ENCODE peak calls at places on chromosome 7, in seven cellular contexts. F is CD14-positive monocyte, O is lower lobe of right lung, V is HL-60, B is WERI-Rb-1, R is right atrium auricular region, C is fibroblast of mammary gland. P is an unnamed sample.

GRCh38 chr7:148095066-148095465 is 495.5 kb upstream of the C7orf33 start:
- DNase-seq in F (no peak), O (no peak), V (no peak), B (no peak), R (no peak), C (no peak), P (no peak)

GRCh38 chr7:5598769-5599371 is 175.2 kb upstream of the TNRC18 start:
- DNase-seq in F (no peak), O (no peak), V (no peak), B (peak), R (no peak), C (peak), P (no peak)

GRCh38 chr7:116351966-116352365 is 141.6 kb downstream of the TES start:
- DNase-seq in F (no peak), O (no peak), V (no peak), B (no peak), R (no peak), C (no peak), P (no peak)

GRCh38 chr7:95917622-95918021 is 145.3 kb downstream of the DYNC1I1 start:
- DNase-seq in F (no peak), O (no peak), V (no peak), B (no peak), R (no peak), C (no peak), P (no peak)

GRCh38 chr7:1124816-1125602 is 35.0 kb downstream of the ZFAND2A start:
- DNase-seq in F (no peak), O (peak), V (no peak), B (no peak), R (no peak), C (peak), P (peak)

GRCh38 chr7:6238309-6238925 is 34.0 kb downstream of the CYTH3 start:
- DNase-seq in F (no peak), O (no peak), V (no peak), B (no peak), R (no peak), C (no peak), P (no peak)

GRCh38 chr7:149772821-149773425 is 465 bp downstream of the ZNF467 start:
- DNase-seq in F (no peak), O (peak), V (no peak), B (peak), R (no peak), C (no peak), P (no peak)

GRCh38 chr7:116671681-116672595 is at the start of gene MET:
- DNase-seq in F (peak), O (peak), V (no peak), B (peak), R (peak), C (peak), P (peak)

GRCh38 chr7:74121401-74122249 is 38.0 kb downstream of the LIMK1 start:
- DNase-seq in F (no peak), O (no peak), V (no peak), B (no peak), R (no peak), C (no peak), P (no peak)

GRCh38 chr7:2120251-2120660 is 112.5 kb downstream of the MAD1L1 start:
- DNase-seq in F (no peak), O (no peak), V (no peak), B (no peak), R (no peak), C (no peak), P (no peak)

GRCh38 chr7:102892631-102893278 is 20.0 kb upstream of the LRRC17 start:
- DNase-seq in F (no peak), O (no peak), V (peak), B (no peak), R (no peak), C (no peak), P (peak)

GRCh38 chr7:42015413-42015698 is 221.7 kb downstream of the GLI3 start:
- DNase-seq in F (no peak), O (no peak), V (no peak), B (no peak), R (no peak), C (no peak), P (no peak)

GRCh38 chr7:140397784-140398750 is at the start of gene SLC37A3:
- DNase-seq in F (peak), O (peak), V (no peak), B (peak), R (peak), C (peak), P (peak)

GRCh38 chr7:28599411-28599810 is 187.1 kb downstream of the CREB5 start:
- DNase-seq in F (no peak), O (no peak), V (no peak), B (no peak), R (no peak), C (no peak), P (no peak)

GRCh38 chr7:424961-425793 is 94.5 kb downstream of the PDGFA start:
- DNase-seq in F (no peak), O (no peak), V (no peak), B (no peak), R (no peak), C (peak), P (no peak)

GRCh38 chr7:70474639-70475234 is 657.2 kb upstream of the GALNT17 start:
- DNase-seq in F (no peak), O (no peak), V (no peak), B (no peak), R (no peak), C (no peak), P (no peak)

GRCh38 chr7:151079199-151079910 is 1.3 kb downstream of the FASTK start:
- DNase-seq in F (no peak), O (no peak), V (no peak), B (no peak), R (no peak), C (no peak), P (no peak)

GRCh38 chr7:102024005-102024768 is 206.8 kb downstream of the CUX1 start:
- DNase-seq in F (no peak), O (peak), V (peak), B (no peak), R (no peak), C (no peak), P (no peak)

GRCh38 chr7:18834574-18835361 is 282.7 kb downstream of the TWIST1 start:
- DNase-seq in F (no peak), O (no peak), V (no peak), B (no peak), R (no peak), C (peak), P (no peak)

GRCh38 chr7:51316262-51316665 is 345 bp downstream of the COBL start:
- DNase-seq in F (no peak), O (peak), V (no peak), B (peak), R (peak), C (no peak), P (no peak)

GRCh38 chr7:121327671-121328070 is 1.1 kb upstream of the WNT16 start:
- DNase-seq in F (no peak), O (no peak), V (no peak), B (no peak), R (no peak), C (no peak), P (no peak)
- TF ChIP-seq CTCF in F (no peak), O (no peak), V (no peak), B (no peak), R (no peak), C (no peak), P (no peak)

DNA sequence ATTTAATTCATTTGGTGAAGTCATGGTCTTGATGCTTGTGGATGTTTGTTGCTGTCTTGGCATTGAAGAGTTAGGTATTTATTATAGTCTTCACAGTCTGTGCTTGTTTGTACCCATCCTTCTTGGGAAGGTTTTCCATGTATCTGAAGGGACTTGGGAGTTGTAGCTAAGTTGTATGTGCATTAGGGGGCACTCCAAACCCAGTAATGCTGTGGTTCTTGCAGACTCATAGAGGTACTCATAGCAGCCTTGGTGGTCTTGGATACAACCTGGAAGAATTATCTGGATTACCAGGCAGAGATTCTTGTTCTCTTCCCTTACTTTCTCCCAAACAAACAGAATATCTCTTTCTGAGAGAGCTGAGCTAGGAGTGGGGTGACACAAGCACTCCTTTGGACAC is 93.2 kb downstream of the ADCYAP1R1 start:
- DNase-seq in F (no peak), O (no peak), V (no peak), B (no peak), R (no peak), C (no peak), P (no peak)
- TF ChIP-seq CTCF in F (no peak), O (no peak), V (no peak), B (peak), R (no peak), C (no peak), P (no peak)

GRCh38 chr7:143222782-143223181 is 945 bp downstream of the TAS2R40 start:
- DNase-seq in F (peak), O (peak), V (peak), B (no peak), R (no peak), C (no peak), P (no peak)
- TF ChIP-seq CTCF in F (no peak), O (no peak), V (no peak), B (no peak), R (no peak), C (no peak), P (no peak)

DNA sequence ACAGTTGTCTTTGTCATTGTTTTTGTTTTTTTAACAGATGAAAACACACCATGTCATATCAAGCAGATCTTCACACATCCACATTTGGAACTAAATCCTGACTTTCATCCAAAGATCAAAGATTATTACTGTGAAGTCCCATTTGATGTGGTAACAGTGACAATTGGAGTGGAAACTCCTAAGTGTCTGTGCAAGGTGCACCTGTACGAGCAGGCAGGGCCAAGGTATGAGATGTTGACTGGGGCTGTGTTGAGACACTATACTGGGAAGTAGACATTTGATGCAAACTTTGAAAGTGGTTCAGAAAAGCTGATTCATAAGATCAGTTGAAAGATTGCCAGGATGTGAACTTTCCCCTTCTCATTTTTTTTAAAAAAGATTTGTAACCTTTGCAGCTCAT is 152.3 kb downstream of the CPED1 start:
- DNase-seq in F (no peak), O (no peak), V (no peak), B (no peak), R (no peak), C (peak), P (no peak)
- TF ChIP-seq CTCF in F (no peak), O (no peak), V (no peak), B (no peak), R (no peak), C (no peak), P (no peak)

DNA sequence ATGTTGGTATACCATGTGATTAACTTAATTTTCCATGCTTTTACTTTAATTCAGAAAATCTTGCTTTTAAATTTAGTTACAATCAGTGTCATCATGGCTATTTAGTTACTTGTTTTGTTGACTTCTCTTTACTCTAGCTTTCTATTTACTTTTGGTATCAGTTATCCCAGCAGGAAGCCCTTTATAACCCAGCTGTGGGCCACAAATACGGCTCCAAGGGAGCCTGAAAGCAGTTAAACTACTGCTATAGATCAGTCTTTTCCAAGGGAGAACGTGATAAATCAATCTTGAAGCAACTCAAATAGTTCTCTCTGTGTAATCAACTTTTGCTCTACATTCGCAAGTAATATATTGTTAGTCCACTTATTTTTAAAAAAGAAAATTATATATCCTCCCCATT is 287.4 kb downstream of the CACNA2D1 start:
- DNase-seq in F (no peak), O (no peak), V (no peak), B (no peak), R (no peak), C (no peak), P (no peak)
- TF ChIP-seq CTCF in F (no peak), O (no peak), V (no peak), B (no peak), R (no peak), C (no peak), P (no peak)

DNA sequence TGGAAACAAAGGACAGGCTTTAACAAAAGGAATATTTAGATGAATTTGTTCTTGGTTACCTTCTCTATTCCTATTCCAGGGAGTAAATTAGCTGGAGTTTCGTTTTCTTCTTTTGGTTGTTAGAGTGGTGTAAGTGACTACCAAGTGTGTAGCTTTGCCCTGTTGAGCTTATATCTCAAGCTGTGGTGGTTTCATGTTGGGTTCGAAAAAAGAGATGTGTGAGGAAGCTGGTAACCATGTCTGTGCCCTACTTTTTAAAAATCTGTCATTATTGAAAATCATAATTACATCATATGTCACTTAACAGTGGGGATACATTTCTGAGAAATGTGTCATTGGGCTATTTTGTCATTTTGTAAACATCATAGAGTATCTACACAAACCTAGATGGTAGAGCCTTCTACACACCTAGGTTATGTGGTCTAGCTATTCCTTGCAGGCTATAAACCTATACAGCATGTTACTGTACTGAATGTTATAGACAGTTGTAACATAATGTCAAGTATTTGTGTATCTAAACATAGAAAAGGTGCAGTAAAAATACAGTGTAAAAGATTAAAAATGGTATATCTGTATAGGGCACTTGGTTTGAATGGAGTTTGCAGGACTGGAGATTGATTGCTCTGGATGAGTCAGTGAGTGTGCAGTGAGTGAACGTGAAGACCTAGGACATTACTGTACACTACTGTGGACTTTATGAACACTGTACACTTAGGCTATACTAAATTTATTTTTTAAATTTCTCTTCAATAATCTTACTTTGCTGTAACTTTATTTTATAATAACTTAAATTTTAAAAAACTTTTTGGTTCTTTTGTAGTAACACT is 90.4 kb downstream of the SEPTIN7 start:
- DNase-seq in F (no peak), O (no peak), V (no peak), B (no peak), R (no peak), C (no peak), P (no peak)
- TF ChIP-seq CTCF in F (no peak), O (no peak), V (no peak), B (no peak), R (no peak), C (no peak), P (no peak)

P was measured in bronchial epithelial cell.